ENCODE peak calls at places on chromosomes 3 and 15, in nine cellular contexts. G is CD4-positive, alpha-beta memory T cell; B is psoas muscle; V is aorta; R is fibroblast of mammary gland; I is Panc1; Y is GM23248; L is GM23338; K is A549. P is an unnamed sample.

GRCh38 chr3:55089211-55089610 is 161.4 kb upstream of the LRTM1 start:
- DNase-seq in G (no peak), B (no peak), V (no peak), R (peak), I (no peak), Y (peak), L (no peak), K (no peak), P (no peak)

GRCh38 chr3:19063936-19064335 is 84.4 kb upstream of the KCNH8 start:
- DNase-seq in G (no peak), B (no peak), V (no peak), R (no peak), I (no peak), Y (no peak), L (no peak), K (no peak), P (no peak)

GRCh38 chr3:30934208-30934550 is 39.7 kb upstream of the GADL1 start:
- DNase-seq in G (peak), B (no peak), V (no peak), R (peak), I (peak), Y (peak), L (peak), K (peak), P (peak)

GRCh38 chr3:182165234-182165633 is 453.5 kb downstream of the SOX2 start:
- DNase-seq in G (no peak), B (no peak), V (no peak), R (peak), I (no peak), Y (no peak), L (no peak), K (no peak), P (no peak)

GRCh38 chr15:74227968-74228722 is 8.0 kb upstream of the CCDC33 start:
- DNase-seq in G (no peak), B (no peak), V (no peak), R (peak), I (no peak), Y (no peak), L (no peak), K (no peak), P (no peak)

GRCh38 chr15:97082835-97083234 is 752.3 kb downstream of the NR2F2 start:
- DNase-seq in G (no peak), B (no peak), V (no peak), R (no peak), I (no peak), Y (no peak), L (peak), K (no peak), P (no peak)

GRCh38 chr3:29280675-29281264 is at the start of gene RBMS3:
- DNase-seq in G (peak), B (peak), V (peak), R (peak), I (no peak), Y (peak), L (peak), K (peak), P (peak)

GRCh38 chr3:167787440-167787839 is 51.9 kb downstream of the SERPINI1 start:
- DNase-seq in G (no peak), B (no peak), V (no peak), R (no peak), I (no peak), Y (no peak), L (no peak), K (no peak), P (no peak)

GRCh38 chr3:20043398-20043797 is 3.2 kb downstream of the KAT2B start:
- DNase-seq in G (peak), B (peak), V (peak), R (peak), I (no peak), Y (peak), L (no peak), K (no peak), P (peak)

GRCh38 chr15:87874896-87875661 is 381.5 kb downstream of the NTRK3 start:
- DNase-seq in G (no peak), B (no peak), V (no peak), R (no peak), I (no peak), Y (peak), L (peak), K (no peak), P (no peak)

GRCh38 chr15:65275104-65275727 is 11.5 kb downstream of the PARP16 start:
- DNase-seq in G (no peak), B (no peak), V (no peak), R (no peak), I (no peak), Y (no peak), L (no peak), K (no peak), P (peak)

GRCh38 chr3:101940521-101940992 is 91.2 kb downstream of the NFKBIZ start:
- DNase-seq in G (no peak), B (peak), V (peak), R (peak), I (no peak), Y (peak), L (peak), K (no peak), P (peak)

GRCh38 chr15:56919708-56920637 is 1.5 kb downstream of the TCF12 start:
- DNase-seq in G (no peak), B (peak), V (no peak), R (peak), I (peak), Y (peak), L (peak), K (peak), P (peak)

GRCh38 chr3:196966526-196967401 is 1.9 kb downstream of the PIGZ start:
- DNase-seq in G (no peak), B (no peak), V (no peak), R (no peak), I (no peak), Y (no peak), L (peak), K (no peak), P (no peak)

GRCh38 chr3:24830230-24831152 is 335.8 kb upstream of the THRB start:
- DNase-seq in G (no peak), B (peak), V (peak), R (no peak), I (no peak), Y (peak), L (peak), K (no peak), P (no peak)
- H3K4me3 ChIP-seq in G (no peak), B (peak), V (peak), R (no peak), I (no peak), Y (no peak), L (peak), K (peak), P (no peak)

DNA sequence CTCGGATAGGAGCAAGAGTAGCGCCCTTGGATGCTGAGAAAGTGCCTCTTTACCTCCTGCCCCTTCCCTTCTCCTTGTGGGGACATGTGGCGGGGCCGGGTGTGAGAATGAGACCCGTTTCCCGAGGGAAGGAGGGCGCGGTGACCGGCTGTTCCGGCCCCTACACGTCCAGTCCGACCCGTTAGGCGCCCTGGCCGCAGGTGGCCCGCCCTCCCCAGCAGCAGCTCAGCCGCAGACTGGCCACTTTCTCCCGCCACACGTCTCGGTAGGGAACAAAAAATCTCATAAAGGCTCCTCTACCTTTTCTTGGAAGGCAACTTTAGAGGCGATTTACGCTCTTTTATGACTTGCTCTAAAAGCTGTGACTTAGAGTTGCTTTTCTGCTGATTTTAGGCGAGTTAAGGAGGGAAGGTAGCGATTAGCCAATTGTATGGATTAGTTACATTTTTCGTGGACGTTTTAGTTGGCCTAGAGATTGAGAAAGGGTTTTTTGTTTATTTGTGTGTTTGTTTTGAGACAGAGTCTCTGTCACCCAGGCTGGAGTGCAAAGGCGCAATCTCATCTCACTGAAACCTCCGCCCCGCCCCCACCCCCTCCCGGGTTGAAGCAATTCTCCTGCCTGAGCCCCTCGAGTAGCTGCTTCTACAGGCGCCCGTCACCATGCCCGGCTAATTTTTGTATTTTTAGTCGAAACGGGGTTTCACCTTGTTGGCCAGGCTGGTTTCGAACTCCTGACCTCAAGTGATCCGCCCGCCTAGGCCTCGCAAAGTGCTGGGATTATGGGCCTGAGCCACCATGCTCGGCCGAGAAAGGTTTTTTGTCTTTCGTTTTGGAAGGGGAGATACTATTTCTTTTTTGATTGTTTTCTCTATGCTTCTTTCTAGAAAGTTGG is 8.3 kb upstream of the PGPEP1L start:
- DNase-seq in G (no peak), B (no peak), V (no peak), R (no peak), I (no peak), Y (peak), L (peak), K (no peak), P (no peak)
- H3K4me3 ChIP-seq in G (no peak), B (peak), V (no peak), R (no peak), I (peak), Y (peak), L (peak), K (peak), P (no peak)

GRCh38 chr15:24777307-24777706 is 101.7 kb downstream of the NPAP1 start:
- DNase-seq in G (no peak), B (no peak), V (no peak), R (no peak), I (no peak), Y (no peak), L (no peak), K (no peak), P (no peak)

GRCh38 chr15:24766511-24767133 is 91.0 kb downstream of the NPAP1 start:
- DNase-seq in G (no peak), B (no peak), V (no peak), R (no peak), I (no peak), Y (no peak), L (no peak), K (no peak), P (no peak)

GRCh38 chr15:24772709-24773373 is 97.3 kb downstream of the NPAP1 start:
- DNase-seq in G (peak), B (peak), V (peak), R (peak), I (no peak), Y (peak), L (peak), K (no peak), P (peak)

GRCh38 chr15:24772256-24772655 is 96.7 kb downstream of the NPAP1 start:
- DNase-seq in G (no peak), B (no peak), V (no peak), R (no peak), I (no peak), Y (no peak), L (peak), K (no peak), P (no peak)
- H3K4me3 ChIP-seq in G (no peak), B (peak), V (no peak), R (no peak), I (no peak), Y (peak), L (peak), K (no peak), P (no peak)

GRCh38 chr3:12544652-12545472 is 437 bp downstream of the MKRN2OS start:
- DNase-seq in G (no peak), B (no peak), V (no peak), R (no peak), I (no peak), Y (no peak), L (no peak), K (no peak), P (no peak)

GRCh38 chr3:12549971-12550760 is 4.9 kb upstream of the MKRN2OS start:
- DNase-seq in G (no peak), B (no peak), V (no peak), R (no peak), I (no peak), Y (no peak), L (no peak), K (no peak), P (no peak)

GRCh38 chr3:12541625-12542024 is 3.7 kb downstream of the MKRN2OS start:
- DNase-seq in G (no peak), B (no peak), V (no peak), R (no peak), I (no peak), Y (no peak), L (peak), K (no peak), P (no peak)

GRCh38 chr3:12545473-12545791 is at the start of gene MKRN2OS:
- DNase-seq in G (no peak), B (no peak), V (no peak), R (peak), I (no peak), Y (no peak), L (peak), K (no peak), P (no peak)
- H3K4me3 ChIP-seq in G (no peak), B (no peak), V (no peak), R (no peak), I (no peak), Y (no peak), L (peak), K (no peak), P (no peak)

DNA sequence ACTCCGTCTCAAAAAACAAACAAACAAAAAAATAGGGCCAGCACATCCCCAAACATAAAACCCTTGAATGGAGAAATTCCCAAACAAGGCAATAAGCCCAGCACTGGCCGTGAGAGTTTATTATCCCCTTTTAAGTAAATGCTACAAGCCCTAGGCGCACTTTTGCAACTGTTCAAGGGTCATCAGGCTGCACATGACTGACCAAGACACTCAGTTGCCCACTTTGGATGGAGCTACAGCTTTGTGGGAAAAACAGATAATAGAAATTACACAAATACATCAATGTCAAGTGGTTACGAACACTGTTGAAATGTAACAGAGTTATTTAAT is 33.7 kb upstream of the ZNF445 start:
- DNase-seq in G (no peak), B (no peak), V (no peak), R (peak), I (no peak), Y (no peak), L (no peak), K (no peak), P (no peak)
- H3K4me3 ChIP-seq in G (peak), B (peak), V (peak), R (peak), I (peak), Y (peak), L (peak), K (peak), P (peak)

DNA sequence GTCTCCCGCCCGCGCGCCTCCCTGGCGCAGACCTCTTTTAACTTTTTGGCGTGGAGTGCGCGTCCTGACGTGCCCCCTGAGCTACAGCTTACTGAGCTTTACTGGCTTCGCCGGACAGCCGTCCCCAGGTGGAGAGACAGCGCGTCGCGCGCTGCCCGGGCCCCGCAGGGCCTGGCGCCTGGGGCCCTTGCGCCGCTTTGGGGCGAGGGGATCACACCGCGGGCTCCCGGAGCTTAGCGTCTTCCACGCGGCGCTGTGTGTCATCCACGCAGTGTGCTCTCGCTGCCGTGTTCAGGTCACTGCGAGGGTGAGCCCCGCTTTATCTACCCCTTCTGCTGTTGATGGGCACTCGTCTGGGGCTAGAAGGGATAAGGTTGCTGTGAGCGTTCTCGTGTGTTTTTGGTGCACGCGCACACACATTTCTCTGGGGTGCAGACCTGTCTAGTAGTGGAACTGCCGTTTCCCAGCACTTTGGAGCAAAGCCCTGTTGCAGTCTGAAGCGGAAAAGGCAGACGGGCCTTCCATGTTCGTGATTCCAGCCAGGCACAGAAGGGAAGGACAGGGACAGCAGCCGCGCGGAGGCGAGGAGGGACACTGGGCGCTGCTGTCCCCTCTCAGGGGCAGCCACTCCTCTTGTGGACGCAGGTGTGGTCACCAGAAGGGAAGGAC is 33.1 kb upstream of the ALDH1L1 start:
- DNase-seq in G (no peak), B (no peak), V (no peak), R (no peak), I (no peak), Y (peak), L (peak), K (no peak), P (no peak)
- H3K4me3 ChIP-seq in G (no peak), B (peak), V (peak), R (peak), I (peak), Y (peak), L (peak), K (peak), P (no peak)

P was measured in naive thymus-derived CD4-positive, alpha-beta T cell.